ENCODE peak calls at places on chromosomes 5 and 9, in nine cellular contexts. D is mesenteric fat pad, S is HTR-8/SVneo, I is GM23248, G is left colon, K is substantia nigra, U is psoas muscle, T is lower lobe of right lung, E is nephron progenitor cell. Y is an unnamed sample.

GRCh38 chr5:545641-546375 is 21.6 kb upstream of the SLC9A3 start:
- DNase-seq in D (no peak), S (no peak), I (no peak), G (no peak), K (no peak), U (peak), T (peak), E (no peak), Y (no peak)

GRCh38 chr9:19934301-19934868 is 145.5 kb upstream of the SLC24A2 start:
- DNase-seq in D (no peak), S (no peak), I (peak), G (peak), K (no peak), U (peak), T (no peak), E (peak), Y (peak)

GRCh38 chr9:33137271-33137670 is 29.9 kb downstream of the B4GALT1 start:
- DNase-seq in D (peak), S (no peak), I (no peak), G (no peak), K (no peak), U (no peak), T (no peak), E (no peak), Y (no peak)

GRCh38 chr9:121634800-121635261 is 16.6 kb upstream of the DAB2IP start:
- DNase-seq in D (no peak), S (peak), I (peak), G (no peak), K (no peak), U (no peak), T (no peak), E (peak), Y (no peak)

GRCh38 chr9:104200456-104200994 is 106.4 kb downstream of the SMC2 start:
- DNase-seq in D (no peak), S (no peak), I (no peak), G (no peak), K (no peak), U (peak), T (no peak), E (no peak), Y (no peak)

GRCh38 chr5:6728011-6728794 is 15.0 kb downstream of the TENT4A start:
- DNase-seq in D (peak), S (no peak), I (no peak), G (no peak), K (no peak), U (no peak), T (no peak), E (no peak), Y (no peak)

GRCh38 chr9:93950619-93951601 is 4.2 kb downstream of the BARX1 start:
- DNase-seq in D (no peak), S (no peak), I (peak), G (peak), K (no peak), U (no peak), T (no peak), E (peak), Y (no peak)

GRCh38 chr5:74612059-74612458 is 28.5 kb downstream of the ENC1 start:
- DNase-seq in D (no peak), S (no peak), I (no peak), G (no peak), K (no peak), U (no peak), T (no peak), E (no peak), Y (no peak)

GRCh38 chr5:78336698-78337097 is 23.7 kb upstream of the SCAMP1 start:
- DNase-seq in D (no peak), S (no peak), I (no peak), G (no peak), K (no peak), U (no peak), T (no peak), E (no peak), Y (no peak)

GRCh38 chr9:134605969-134606363 is 35.6 kb upstream of the COL5A1 start:
- DNase-seq in D (no peak), S (no peak), I (no peak), G (no peak), K (no peak), U (no peak), T (no peak), E (no peak), Y (no peak)

GRCh38 chr5:156409834-156410233 is 82.9 kb downstream of the SGCD start:
- DNase-seq in D (no peak), S (no peak), I (no peak), G (no peak), K (no peak), U (no peak), T (no peak), E (no peak), Y (no peak)

GRCh38 chr5:142385194-142385593 is 60.4 kb upstream of the SPRY4 start:
- DNase-seq in D (no peak), S (no peak), I (peak), G (no peak), K (no peak), U (no peak), T (no peak), E (no peak), Y (no peak)

GRCh38 chr5:141476132-141476909 is 555 bp downstream of the PCDHGC3 start:
- DNase-seq in D (no peak), S (peak), I (peak), G (peak), K (no peak), U (peak), T (peak), E (peak), Y (peak)

GRCh38 chr9:124079176-124079925 is 67.8 kb downstream of the LHX2 start:
- DNase-seq in D (no peak), S (peak), I (peak), G (no peak), K (no peak), U (peak), T (no peak), E (no peak), Y (peak)

GRCh38 chr9:35407846-35408245 is 82.1 kb upstream of the RUSC2 start:
- DNase-seq in D (no peak), S (no peak), I (no peak), G (no peak), K (no peak), U (no peak), T (no peak), E (no peak), Y (no peak)

Y was measured in dermis microvascular lymphatic vessel endothelial cell.